ENCODE peak calls at places on chromosomes 4 and X, in five cellular contexts. O is WTC11, V is kidney epithelial cell, Z is nephron progenitor cell, H is foreskin keratinocyte. T is an unnamed sample.

GRCh38 chr4:172758586-172759340 is 409.8 kb upstream of the GALNT7 start:
- DNase-seq in Z (no peak), H (peak), V (peak), O (no peak), T (peak)

GRCh38 chrX:31931225-31931624 is 859.4 kb upstream of the FTHL17 start:
- DNase-seq in O (no peak), Z (no peak), H (peak), V (peak), T (peak)

GRCh38 chr4:73984736-73985527 is 3.1 kb downstream of the PPBP start:
- DNase-seq in H (peak), O (no peak), Z (no peak), V (no peak), T (no peak)

GRCh38 chr4:140568507-140569306 is at the start of gene UCP1:
- DNase-seq in H (no peak), O (peak), V (no peak), Z (peak), T (peak)

GRCh38 chr4:148225639-148226038 is 216.6 kb downstream of the NR3C2 start:
- DNase-seq in H (no peak), V (no peak), Z (no peak), O (no peak), T (no peak)

GRCh38 chr4:182861346-182861745 is 55.8 kb downstream of the DCTD start:
- DNase-seq in Z (no peak), V (no peak), H (no peak), O (no peak), T (no peak)

GRCh38 chrX:129842510-129843208 is 1.0 kb downstream of the ZDHHC9 start:
- DNase-seq in O (peak), Z (no peak), H (peak), V (no peak), T (peak)

GRCh38 chrX:153477039-153477438 is 6.7 kb upstream of the HAUS7 start:
- DNase-seq in Z (peak), O (no peak), V (no peak), H (peak), T (peak)

GRCh38 chr4:4488405-4489404 is 53.1 kb downstream of the STX18 start:
- DNase-seq in V (peak), Z (peak), O (peak), H (peak), T (peak)
- TF ChIP-seq CTCF in V (peak), Z (peak), O (peak), H (peak), T (peak)

GRCh38 chrX:118484216-118484903 is 11.3 kb upstream of the DOCK11 start:
- DNase-seq in Z (no peak), O (no peak), V (no peak), H (no peak), T (no peak)

GRCh38 chrX:118475903-118476302 is 19.7 kb upstream of the DOCK11 start:
- DNase-seq in Z (no peak), H (no peak), V (no peak), O (no peak), T (no peak)

DNA sequence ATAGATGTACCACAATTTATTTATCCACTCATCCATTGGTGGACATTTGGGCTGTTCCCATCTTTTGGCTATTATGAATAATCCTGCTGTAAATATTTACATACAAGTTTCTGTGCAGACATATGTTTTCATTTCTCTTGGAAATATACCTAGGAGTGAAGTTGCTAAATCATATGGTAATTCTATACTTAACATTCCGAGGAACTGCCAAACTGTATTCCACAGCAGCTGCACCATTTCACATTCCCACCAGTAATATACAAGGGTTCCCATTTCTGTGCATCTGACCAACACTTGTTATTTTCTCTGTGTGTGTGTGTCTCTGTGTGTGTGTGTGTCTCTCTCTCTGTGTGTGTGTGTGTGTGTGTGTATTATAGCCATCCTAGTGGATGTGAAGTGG is 15.4 kb upstream of the DOCK11 start:
- DNase-seq in V (no peak), O (no peak), Z (no peak), H (no peak), T (no peak)
- TF ChIP-seq CTCF in V (no peak), O (no peak), Z (no peak), H (no peak), T (no peak)

DNA sequence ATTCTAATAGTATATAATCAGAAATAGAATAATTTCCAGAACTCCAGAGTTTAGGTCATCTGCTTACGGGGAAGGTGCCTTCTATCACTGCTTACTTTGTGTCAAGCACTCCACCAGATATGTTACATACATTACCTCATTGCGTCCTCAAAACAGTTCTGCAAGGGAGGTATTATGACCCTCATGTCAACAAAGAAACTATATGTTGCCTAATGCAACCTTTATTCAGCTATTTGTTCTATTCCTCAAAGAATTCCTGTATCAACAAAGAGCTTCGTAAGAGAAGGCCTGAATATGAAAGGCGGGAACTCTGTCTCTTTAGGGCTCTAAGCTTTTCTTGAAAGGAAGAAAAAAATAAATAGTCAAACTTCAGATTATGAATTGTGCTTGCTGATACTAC is 114.7 kb downstream of the PDLIM5 start:
- DNase-seq in O (no peak), Z (no peak), H (no peak), V (no peak), T (no peak)
- TF ChIP-seq CTCF in O (no peak), Z (no peak), H (no peak), V (no peak), T (no peak)

DNA sequence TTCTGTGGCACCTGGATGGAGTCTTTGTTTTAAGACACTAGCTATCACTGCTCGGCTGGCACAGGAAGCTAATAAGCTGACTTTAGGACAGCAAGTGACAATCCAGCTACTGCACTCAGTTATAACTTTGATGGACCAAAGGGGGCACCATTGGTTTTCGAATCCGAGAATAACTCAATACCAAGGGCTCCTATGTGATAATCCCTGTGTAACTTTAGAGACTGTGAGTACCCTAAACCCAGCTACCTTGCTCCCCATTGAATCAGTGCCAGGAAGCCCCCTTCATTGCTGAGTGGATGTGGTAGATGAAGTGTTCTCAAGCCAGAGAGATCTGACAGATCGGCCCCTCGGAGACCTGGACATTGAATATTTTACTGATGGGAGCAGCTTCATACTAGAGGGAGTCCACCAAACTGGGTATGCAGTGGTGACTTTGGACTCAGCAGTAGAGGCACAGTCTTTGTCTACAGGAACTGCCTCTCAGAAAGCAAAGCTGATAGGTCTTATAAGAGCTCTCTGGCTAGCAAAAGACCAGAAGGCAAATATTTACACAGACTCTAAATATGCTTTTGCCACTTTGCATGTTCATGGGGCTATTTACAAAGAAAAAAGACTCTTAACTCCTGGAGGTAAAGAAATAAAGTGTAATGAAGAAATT is 35.5 kb upstream of the UGT2B7 start:
- DNase-seq in O (no peak), H (peak), Z (no peak), V (no peak), T (peak)
- TF ChIP-seq CTCF in O (no peak), H (peak), Z (no peak), V (no peak), T (no peak)

GRCh38 chr4:112329672-112330372 is 32.7 kb downstream of the ALPK1 start:
- DNase-seq in H (no peak), V (no peak), Z (no peak), O (no peak), T (no peak)

GRCh38 chr4:112332398-112332797 is 35.2 kb downstream of the ALPK1 start:
- DNase-seq in H (no peak), O (no peak), Z (no peak), V (no peak), T (no peak)

GRCh38 chr4:112327950-112328349 is 30.8 kb downstream of the ALPK1 start:
- DNase-seq in Z (no peak), H (peak), V (peak), O (no peak), T (peak)

GRCh38 chr4:112325522-112325921 is 28.4 kb downstream of the ALPK1 start:
- DNase-seq in O (no peak), Z (no peak), V (no peak), H (no peak), T (no peak)

DNA sequence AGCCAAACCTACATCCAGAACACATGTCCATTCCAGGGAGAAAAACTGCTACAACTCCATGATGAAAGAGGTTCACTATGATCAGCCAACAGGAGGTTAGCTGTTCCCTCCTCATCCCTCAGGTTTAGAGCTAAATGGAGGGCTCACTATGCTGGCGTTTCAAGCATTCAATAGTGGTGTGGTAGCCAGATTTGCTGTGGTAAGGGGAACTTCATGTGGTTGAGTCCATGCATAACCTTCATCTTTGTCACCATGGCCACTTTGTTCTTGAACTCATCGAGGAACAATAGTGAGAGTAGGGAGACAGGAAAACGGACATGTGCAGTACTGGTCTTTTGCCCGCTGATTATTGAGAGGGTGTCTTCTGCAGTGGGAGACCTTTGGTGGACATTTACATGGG is 33.8 kb downstream of the ALPK1 start:
- DNase-seq in Z (no peak), H (no peak), V (no peak), O (no peak), T (no peak)
- TF ChIP-seq CTCF in Z (no peak), H (no peak), V (no peak), O (no peak), T (no peak)

DNA sequence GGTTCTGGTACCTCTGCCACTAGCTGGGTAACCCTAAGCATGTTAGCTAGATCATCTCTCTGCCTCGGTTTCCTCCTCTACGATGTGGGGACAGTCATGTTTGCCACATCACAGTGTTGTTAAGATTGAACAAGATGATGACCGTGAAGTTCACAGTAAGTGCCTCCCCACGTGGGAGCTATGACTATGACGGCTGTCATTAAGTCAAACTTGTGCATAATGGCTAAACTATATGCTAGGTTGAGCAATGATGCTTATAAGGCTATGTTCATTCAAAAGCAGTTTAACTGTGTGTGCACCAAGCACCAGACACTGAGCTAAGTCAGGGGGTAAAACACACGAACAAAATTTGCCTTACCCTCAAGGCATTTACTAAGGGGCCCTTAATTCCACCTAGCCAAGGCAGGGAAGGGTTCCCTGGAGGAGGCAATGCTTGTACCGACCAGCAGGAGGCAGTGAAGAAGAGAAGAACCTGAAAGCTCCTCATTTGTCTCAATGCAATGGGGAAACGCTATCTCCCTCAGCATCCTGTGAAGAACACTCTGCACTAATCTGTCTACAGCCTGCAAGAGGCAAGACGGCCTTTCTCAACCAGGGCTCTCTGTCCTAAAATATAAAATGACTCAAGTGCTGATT is 52.9 kb downstream of the MAP7D2 start:
- DNase-seq in H (no peak), Z (no peak), V (no peak), O (peak), T (peak)
- TF ChIP-seq CTCF in H (peak), Z (no peak), V (peak), O (no peak), T (no peak)

DNA sequence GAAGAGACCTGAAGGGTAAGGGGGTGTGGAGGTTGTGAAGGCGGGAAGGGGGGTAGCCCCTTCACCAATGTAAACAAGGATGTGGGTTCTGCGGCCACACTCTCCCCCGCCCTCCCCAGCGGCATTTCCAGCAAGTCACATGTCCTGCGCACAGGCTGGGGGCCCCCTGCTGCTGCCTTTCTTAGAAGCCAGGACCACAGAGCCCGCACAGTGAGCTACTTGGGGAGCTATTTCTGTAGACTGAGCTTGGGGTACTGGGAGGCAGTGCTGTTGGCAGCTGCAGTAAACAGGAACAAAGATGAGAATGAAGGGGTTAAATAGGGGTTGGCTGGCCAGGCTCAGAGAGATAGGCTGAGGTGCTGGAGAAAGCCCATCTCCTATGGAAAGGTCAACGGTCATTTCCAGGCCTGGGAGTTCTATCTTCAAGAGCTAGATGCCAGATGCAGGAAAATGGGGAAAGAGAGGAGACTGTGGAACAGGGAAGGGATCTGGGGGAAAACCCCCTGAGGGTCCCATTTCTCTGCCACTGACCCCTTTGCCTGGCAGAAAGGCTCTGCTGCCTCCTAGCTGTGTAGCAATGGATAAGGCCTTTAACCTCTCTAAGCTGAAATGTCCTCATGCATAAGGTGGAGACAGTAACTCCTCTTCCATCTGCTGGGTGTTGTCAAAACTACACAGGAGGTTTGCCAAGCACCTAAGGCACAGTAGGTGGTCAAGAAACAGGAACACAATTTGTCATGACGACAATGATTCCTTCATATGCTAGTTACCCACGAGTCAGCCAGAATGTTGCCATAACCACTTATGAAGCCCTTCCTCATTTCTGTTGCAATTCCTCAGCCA is 18.5 kb upstream of the PIM2 start:
- DNase-seq in H (no peak), V (no peak), O (peak), Z (no peak), T (no peak)
- TF ChIP-seq CTCF in H (peak), V (no peak), O (no peak), Z (no peak), T (no peak)